ENCODE peak calls at places on chromosomes 13 and 19, in seven cellular contexts. B is neural progenitor cell, T is brain microvascular endothelial cell, U is adrenal gland, N is pancreas, S is left lung, I is dorsolateral prefrontal cortex. J is an unnamed sample. For H3K27me3, the result is how much of the 10 kb centered on the place peaks cover.

GRCh38 chr13:50707533-50708096 is 135.9 kb downstream of the DLEU7 start:
- DNase-seq in B (no peak), T (no peak), U (no peak), N (no peak), S (no peak), I (no peak), J (no peak)

GRCh38 chr13:96809366-96810096 is 184.7 kb downstream of the OXGR1 start:
- DNase-seq in B (no peak), T (no peak), U (no peak), N (no peak), S (no peak), I (no peak), J (no peak)

GRCh38 chr13:107296804-107297203 is 728.9 kb upstream of the ARGLU1 start:
- DNase-seq in B (no peak), T (no peak), U (no peak), N (no peak), S (no peak), I (no peak), J (no peak)

GRCh38 chr13:62629618-62630017 is 1214.0 kb upstream of the PCDH20 start:
- DNase-seq in B (no peak), T (no peak), U (no peak), N (peak), S (no peak), I (no peak), J (no peak)

GRCh38 chr13:44125943-44126469 is 246.3 kb downstream of the LACC1 start:
- DNase-seq in B (no peak), T (no peak), U (no peak), N (no peak), S (no peak), I (no peak), J (no peak)

GRCh38 chr19:39144487-39145071 is 19.0 kb downstream of the PAK4 start:
- DNase-seq in B (peak), T (no peak), U (peak), N (no peak), S (no peak), I (no peak), J (no peak)

GRCh38 chr13:64158910-64159309 is 2743.3 kb upstream of the PCDH20 start:
- DNase-seq in B (no peak), T (peak), U (no peak), N (no peak), S (no peak), I (no peak), J (no peak)

GRCh38 chr19:58562126-58563033 is 4.0 kb upstream of the UBE2M start:
- DNase-seq in B (peak), T (no peak), U (peak), N (no peak), S (peak), I (peak), J (no peak)

GRCh38 chr19:18233224-18233825 is 7.1 kb upstream of the PDE4C start:
- DNase-seq in B (peak), T (no peak), U (peak), N (no peak), S (no peak), I (no peak), J (no peak)

GRCh38 chr13:41580345-41580744 is 123.0 kb downstream of the RGCC start:
- DNase-seq in B (no peak), T (no peak), U (no peak), N (no peak), S (no peak), I (no peak), J (no peak)

GRCh38 chr19:5666921-5667610 is 13.2 kb downstream of the MICOS13 start:
- DNase-seq in B (no peak), T (no peak), U (no peak), N (no peak), S (peak), I (no peak), J (no peak)

GRCh38 chr19:42497492-42498226 is 30.6 kb downstream of the CEACAM1 start:
- DNase-seq in B (no peak), T (no peak), U (no peak), N (peak), S (no peak), I (no peak), J (no peak)

GRCh38 chr19:13790354-13790753 is 4.9 kb upstream of the ZSWIM4 start:
- DNase-seq in B (no peak), T (peak), U (no peak), N (no peak), S (no peak), I (no peak), J (no peak)

GRCh38 chr13:39422845-39423565 is 180.0 kb downstream of the LHFPL6 start:
- DNase-seq in B (no peak), T (no peak), U (no peak), N (no peak), S (no peak), I (no peak), J (no peak)

GRCh38 chr13:43564941-43565340 is 221.8 kb downstream of the ENOX1 start:
- DNase-seq in B (no peak), T (no peak), U (no peak), N (no peak), S (no peak), I (no peak), J (no peak)

GRCh38 chr13:23608704-23609413 is 38.6 kb downstream of the TNFRSF19 start:
- DNase-seq in B (no peak), T (peak), U (peak), N (no peak), S (peak), I (no peak), J (no peak)

GRCh38 chr19:24159707-24160106 is 72.7 kb downstream of the ZNF254 start:
- DNase-seq in B (no peak), T (no peak), U (no peak), N (no peak), S (no peak), I (no peak), J (no peak)

GRCh38 chr19:17194608-17195007 is 20.5 kb upstream of the USE1 start:
- DNase-seq in B (no peak), T (no peak), U (no peak), N (no peak), S (no peak), I (no peak), J (no peak)

GRCh38 chr13:27339299-27339698 is 68.7 kb downstream of the RASL11A start:
- DNase-seq in B (peak), T (peak), U (peak), N (no peak), S (no peak), I (no peak), J (no peak)

GRCh38 chr13:112990783-112991182 is 21.8 kb downstream of the MCF2L start:
- DNase-seq in B (peak), T (no peak), U (no peak), N (peak), S (no peak), I (no peak), J (no peak)

GRCh38 chr13:21567714-21568113 is 36.3 kb downstream of the MICU2 start:
- DNase-seq in B (no peak), T (no peak), U (no peak), N (no peak), S (no peak), I (no peak), J (no peak)

GRCh38 chr19:57382806-57383488 is 6.7 kb upstream of the ZNF548 start:
- DNase-seq in B (no peak), T (no peak), U (no peak), N (no peak), S (no peak), I (no peak), J (no peak)

GRCh38 chr19:45164577-45165335 is 4.0 kb upstream of the NKPD1 start:
- DNase-seq in B (peak), T (peak), U (peak), N (peak), S (peak), I (no peak), J (peak)

GRCh38 chr19:43675269-43675879 is 5.4 kb upstream of the PLAUR start:
- DNase-seq in B (no peak), T (peak), U (no peak), N (peak), S (peak), I (no peak), J (peak)

GRCh38 chr19:13132471-13133166 is 14.6 kb downstream of the NACC1 start:
- DNase-seq in B (no peak), T (peak), U (no peak), N (no peak), S (no peak), I (no peak), J (no peak)

GRCh38 chr13:21010621-21011020 is 50.8 kb downstream of the LATS2 start:
- DNase-seq in B (no peak), T (no peak), U (no peak), N (no peak), S (no peak), I (no peak), J (no peak)

GRCh38 chr19:10952809-10953208 is 8.0 kb upstream of the SMARCA4 start:
- DNase-seq in B (no peak), T (no peak), U (no peak), N (no peak), S (no peak), I (no peak), J (no peak)

GRCh38 chr19:4654437-4655361 is 15.4 kb downstream of the TNFAIP8L1 start:
- DNase-seq in B (no peak), T (no peak), U (no peak), N (no peak), S (no peak), I (peak), J (no peak)

GRCh38 chr19:53898166-53898565 is 10.9 kb upstream of the CACNG7 start:
- DNase-seq in B (no peak), T (no peak), U (no peak), N (no peak), S (no peak), I (no peak), J (no peak)

GRCh38 chr19:53896682-53897081 is 12.4 kb upstream of the CACNG7 start:
- DNase-seq in B (peak), T (no peak), U (no peak), N (no peak), S (no peak), I (no peak), J (no peak)

GRCh38 chr19:53897459-53897858 is 11.6 kb upstream of the CACNG7 start:
- DNase-seq in B (no peak), T (no peak), U (no peak), N (no peak), S (no peak), I (no peak), J (no peak)

GRCh38 chr19:53900191-53900860 is 8.8 kb upstream of the CACNG7 start:
- DNase-seq in B (no peak), T (no peak), U (no peak), N (no peak), S (no peak), I (no peak), J (no peak)

GRCh38 chr19:53898680-53899341 is 10.3 kb upstream of the CACNG7 start:
- DNase-seq in B (peak), T (no peak), U (no peak), N (no peak), S (no peak), I (no peak), J (no peak)
- H3K4me3 ChIP-seq in B (peak), T (no peak), U (no peak), N (no peak), S (no peak), I (no peak), J (no peak)

GRCh38 chr13:79044415-79044814 is 361.6 kb downstream of the RBM26 start:
- DNase-seq in B (no peak), T (no peak), U (no peak), N (no peak), S (no peak), I (no peak), J (no peak)
- TF ChIP-seq CTCF in B (no peak), T (no peak), U (no peak), N (no peak), S (no peak), I (no peak), J (no peak)

GRCh38 chr19:54388001-54388802 is 23.5 kb upstream of the LAIR1 start:
- DNase-seq in B (no peak), T (no peak), U (peak), N (no peak), S (peak), I (no peak), J (no peak)

GRCh38 chr19:54391589-54392061 is 23.6 kb upstream of the TTYH1 start:
- DNase-seq in B (peak), T (peak), U (no peak), N (no peak), S (no peak), I (no peak), J (no peak)

GRCh38 chr19:54389556-54389955 is 24.8 kb upstream of the LAIR1 start:
- DNase-seq in B (no peak), T (no peak), U (no peak), N (no peak), S (no peak), I (no peak), J (no peak)

GRCh38 chr19:54390942-54391577 is 24.2 kb upstream of the TTYH1 start:
- DNase-seq in B (peak), T (peak), U (peak), N (peak), S (no peak), I (peak), J (peak)

GRCh38 chr19:54388803-54389144 is 24.0 kb upstream of the LAIR1 start:
- DNase-seq in B (no peak), T (no peak), U (no peak), N (no peak), S (no peak), I (no peak), J (no peak)
- H3K27me3 ChIP-seq in B (half or more), T (under half), U (under half), N (under half), S (half or more), I (under half), J (under half)

GRCh38 chr19:51372021-51372648 is 319 bp downstream of the NKG7 start:
- DNase-seq in B (no peak), T (no peak), U (no peak), N (no peak), S (no peak), I (no peak), J (no peak)
- H3K4me3 ChIP-seq in B (no peak), T (no peak), U (no peak), N (no peak), S (peak), I (no peak), J (no peak)

DNA sequence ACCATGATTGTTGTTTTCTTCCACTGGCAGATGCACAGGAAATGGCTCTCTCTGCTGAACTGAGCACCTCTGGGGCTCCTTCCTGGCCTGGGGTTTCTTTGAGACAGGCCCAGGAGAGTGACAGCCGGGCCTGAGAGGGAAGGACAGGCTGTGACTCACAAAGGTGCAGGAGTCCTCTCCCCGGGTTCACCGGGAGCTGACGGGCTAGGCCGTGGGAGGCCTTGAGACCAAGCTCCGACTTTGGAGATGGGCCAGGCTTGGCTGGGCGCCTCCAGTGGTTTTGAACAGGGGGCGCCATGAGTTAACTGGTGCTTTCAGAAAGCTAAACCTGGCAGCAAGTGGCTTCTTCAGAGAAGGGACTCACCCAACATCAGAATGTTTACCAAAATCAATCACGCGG is 143.4 kb downstream of the URI1 start:
- DNase-seq in B (peak), T (no peak), U (peak), N (peak), S (no peak), I (no peak), J (no peak)
- TF ChIP-seq CTCF in B (peak), T (no peak), U (no peak), N (no peak), S (no peak), I (no peak), J (no peak)

J was measured in kidney epithelial cell.